ENCODE peak calls at places on chromosomes 7 and 10, in eight cellular contexts. T is CD4-positive, alpha-beta T cell; A is heart right ventricle; W is mucosa of gallbladder; R is AG10803; S is KG1; K is retina; P is activated CD4-positive, CD25-positive, alpha-beta regulatory T cell. D is an unnamed sample.

GRCh38 chr10:29757551-29758297 is 123.0 kb upstream of the SVIL start:
- DNase-seq in S (no peak), P (no peak), R (no peak), T (no peak), A (no peak), K (no peak), W (peak), D (no peak)

GRCh38 chr7:54330216-54330800 is 211.9 kb upstream of the VSTM2A start:
- DNase-seq in P (no peak), W (no peak), T (no peak), A (no peak), K (peak), S (no peak), R (no peak), D (no peak)

GRCh38 chr10:50470798-50471582 is 152.8 kb downstream of the SGMS1 start:
- DNase-seq in S (no peak), R (peak), T (no peak), W (no peak), A (no peak), K (no peak), P (no peak), D (no peak)

GRCh38 chr10:60236869-60237524 is 152.7 kb downstream of the ANK3 start:
- DNase-seq in A (peak), W (peak), T (no peak), S (peak), K (no peak), P (no peak), R (peak), D (no peak)

GRCh38 chr7:68321076-68321639 is 1277.1 kb upstream of the AUTS2 start:
- DNase-seq in S (no peak), W (peak), R (peak), P (no peak), T (no peak), K (peak), A (peak), D (peak)

GRCh38 chr7:69434350-69434749 is 163.9 kb upstream of the AUTS2 start:
- DNase-seq in S (no peak), R (peak), P (no peak), T (no peak), K (no peak), A (no peak), W (no peak), D (no peak)

GRCh38 chr7:121798076-121798475 is 74.9 kb upstream of the PTPRZ1 start:
- DNase-seq in T (no peak), W (no peak), A (no peak), P (no peak), R (no peak), S (no peak), K (no peak), D (no peak)

GRCh38 chr7:1056006-1056784 is 11.8 kb downstream of the GPR146 start:
- DNase-seq in T (no peak), W (no peak), S (no peak), P (no peak), R (no peak), K (peak), A (peak), D (no peak)

GRCh38 chr10:74924251-74924954 is 98.0 kb downstream of the KAT6B start:
- DNase-seq in P (no peak), K (no peak), A (no peak), R (peak), W (no peak), T (no peak), S (no peak), D (no peak)

GRCh38 chr10:80413152-80413996 is 5.0 kb downstream of the PRXL2A start:
- DNase-seq in W (no peak), S (no peak), T (no peak), R (no peak), P (no peak), A (no peak), K (no peak), D (no peak)

GRCh38 chr10:103667390-103667789 is 173.9 kb downstream of the NEURL1 start:
- DNase-seq in W (no peak), T (no peak), R (no peak), P (no peak), S (no peak), K (no peak), A (peak), D (no peak)

GRCh38 chr10:88170628-88171027 is 307.2 kb downstream of the PTEN start:
- DNase-seq in A (no peak), S (no peak), W (no peak), P (no peak), K (no peak), R (no peak), T (no peak), D (no peak)

GRCh38 chr10:86043236-86043635 is 323.4 kb downstream of the GRID1 start:
- DNase-seq in S (no peak), W (no peak), T (no peak), R (no peak), P (no peak), K (no peak), A (no peak), D (no peak)

GRCh38 chr10:79349766-79350406 is 2.6 kb downstream of the PPIF start:
- DNase-seq in R (no peak), T (no peak), A (no peak), S (no peak), K (no peak), W (peak), P (no peak), D (no peak)

GRCh38 chr10:451021-451471 is 238.4 kb downstream of the DIP2C start:
- DNase-seq in T (peak), R (no peak), P (peak), S (peak), W (no peak), K (no peak), A (no peak), D (no peak)

GRCh38 chr10:117537436-117537903 is 5.1 kb upstream of the EMX2 start:
- DNase-seq in A (no peak), R (no peak), T (no peak), W (no peak), K (peak), P (no peak), S (no peak), D (no peak)

GRCh38 chr7:34821965-34822558 is 164.0 kb downstream of the NPSR1 start:
- DNase-seq in T (no peak), K (no peak), W (no peak), R (no peak), S (no peak), P (no peak), A (no peak), D (no peak)

GRCh38 chr10:130485958-130486680 is 349.9 kb downstream of the GLRX3 start:
- DNase-seq in K (no peak), R (no peak), W (no peak), S (no peak), P (no peak), A (no peak), T (no peak), D (no peak)

GRCh38 chr7:111587715-111588433 is 25.6 kb upstream of the IMMP2L start:
- DNase-seq in W (no peak), T (no peak), P (no peak), R (peak), K (no peak), S (no peak), A (no peak), D (no peak)

GRCh38 chr10:8254350-8254749 is 199.9 kb downstream of the GATA3 start:
- DNase-seq in P (no peak), W (no peak), T (no peak), A (no peak), R (no peak), K (no peak), S (no peak), D (no peak)

GRCh38 chr10:113071446-113071845 is 121.4 kb downstream of the TCF7L2 start:
- DNase-seq in P (no peak), K (no peak), T (no peak), S (no peak), A (peak), R (no peak), W (peak), D (no peak)

GRCh38 chr10:91251430-91252056 is 31.1 kb downstream of the PCGF5 start:
- DNase-seq in T (peak), W (peak), K (peak), A (peak), P (peak), S (peak), R (peak), D (no peak)

GRCh38 chr10:9608592-9608991 is 1409.1 kb upstream of the CELF2 start:
- DNase-seq in S (no peak), T (no peak), P (no peak), A (no peak), K (peak), W (no peak), R (peak), D (no peak)

GRCh38 chr7:138669364-138669763 is 31.8 kb downstream of the SVOPL start:
- DNase-seq in P (no peak), S (no peak), T (no peak), R (no peak), A (no peak), K (no peak), W (no peak), D (no peak)

GRCh38 chr10:131973160-131973951 is 8.4 kb downstream of the BNIP3 start:
- DNase-seq in K (no peak), R (no peak), T (peak), P (no peak), S (no peak), A (peak), W (no peak), D (no peak)

GRCh38 chr7:108211382-108212201 is 81.4 kb upstream of the LAMB4 start:
- DNase-seq in P (no peak), S (no peak), R (no peak), T (no peak), W (peak), K (no peak), A (no peak), D (no peak)

D was measured in NCI-H2081 treated with DMSO at 0.1 percent for 48 hours.